ENCODE peak calls at places on chromosomes 12 and 14, in four cellular contexts. R, Z, S and G are unnamed samples.

GRCh38 chr14:64763801-64764511 is 59.7 kb downstream of the PLEKHG3 start:
- DNase-seq in Z (no peak), S (peak), R (no peak), G (no peak)

GRCh38 chr12:22283006-22283506 is 51.5 kb downstream of the ST8SIA1 start:
- DNase-seq in S (peak), Z (no peak), R (no peak), G (no peak)

GRCh38 chr12:78442454-78442801 is 422.1 kb upstream of the SYT1 start:
- DNase-seq in S (peak), R (no peak), Z (no peak), G (no peak)

GRCh38 chr14:103520657-103521437 is 1.8 kb downstream of the CKB start:
- DNase-seq in S (peak), R (peak), Z (peak), G (peak)

GRCh38 chr14:65065719-65066118 is 36.6 kb downstream of the MAX start:
- DNase-seq in Z (no peak), R (no peak), S (no peak), G (no peak)

GRCh38 chr12:10052111-10052913 is 21.8 kb downstream of the CLEC9A start:
- DNase-seq in R (no peak), S (no peak), Z (peak), G (no peak)

GRCh38 chr14:36655963-36656768 is 5.5 kb upstream of the PAX9 start:
- DNase-seq in R (peak), S (no peak), Z (no peak), G (no peak)

GRCh38 chr14:93957751-93958566 is 18.4 kb downstream of the ASB2 start:
- DNase-seq in S (no peak), Z (no peak), R (no peak), G (peak)

GRCh38 chr12:57612711-57613426 is 1.6 kb downstream of the ARHGEF25 start:
- DNase-seq in S (no peak), Z (no peak), R (no peak), G (no peak)

GRCh38 chr12:57342207-57342691 is 88.6 kb downstream of the R3HDM2 start:
- DNase-seq in S (peak), R (peak), Z (no peak), G (no peak)

GRCh38 chr12:89826468-89826867 is 117.8 kb upstream of the ATP2B1 start:
- DNase-seq in S (no peak), Z (no peak), R (no peak), G (no peak)

GRCh38 chr12:132460571-132460970 is 29.4 kb upstream of the FBRSL1 start:
- DNase-seq in Z (no peak), S (no peak), R (peak), G (no peak)
- TF ChIP-seq CTCF in Z (peak), S (peak), R (peak), G (peak)

DNA sequence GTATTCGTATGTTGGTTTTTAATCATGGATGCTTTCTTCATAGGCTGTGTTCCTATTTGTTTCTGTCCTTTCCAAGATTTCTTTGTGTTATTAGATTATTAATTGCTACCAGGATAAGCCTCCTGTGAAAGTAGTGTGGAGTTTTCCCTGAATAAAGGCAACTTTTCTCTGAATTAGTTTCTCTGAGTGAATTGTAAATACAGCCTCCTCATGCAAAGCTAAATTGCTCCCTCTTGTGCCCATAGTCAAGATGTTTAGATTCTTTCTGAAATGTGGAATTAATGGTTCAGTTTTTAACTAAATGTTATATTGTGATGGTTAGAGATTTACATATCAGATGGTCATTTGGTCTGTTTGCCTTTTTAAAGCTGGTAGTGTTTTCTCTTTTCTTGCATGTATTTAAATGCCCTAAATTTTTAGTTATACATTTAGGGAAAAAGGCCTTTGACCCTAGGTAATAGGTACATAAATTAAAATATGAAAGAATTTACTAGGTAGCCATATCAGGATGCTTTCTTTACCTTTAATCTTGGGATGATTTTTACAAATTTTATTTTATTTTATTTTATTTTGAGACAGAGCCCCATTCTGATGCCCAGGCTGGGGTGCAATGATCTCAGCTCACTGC is 8.9 kb downstream of the APAF1 start:
- DNase-seq in R (no peak), Z (peak), S (peak), G (no peak)
- TF ChIP-seq CTCF in R (peak), Z (peak), S (peak), G (peak)

DNA sequence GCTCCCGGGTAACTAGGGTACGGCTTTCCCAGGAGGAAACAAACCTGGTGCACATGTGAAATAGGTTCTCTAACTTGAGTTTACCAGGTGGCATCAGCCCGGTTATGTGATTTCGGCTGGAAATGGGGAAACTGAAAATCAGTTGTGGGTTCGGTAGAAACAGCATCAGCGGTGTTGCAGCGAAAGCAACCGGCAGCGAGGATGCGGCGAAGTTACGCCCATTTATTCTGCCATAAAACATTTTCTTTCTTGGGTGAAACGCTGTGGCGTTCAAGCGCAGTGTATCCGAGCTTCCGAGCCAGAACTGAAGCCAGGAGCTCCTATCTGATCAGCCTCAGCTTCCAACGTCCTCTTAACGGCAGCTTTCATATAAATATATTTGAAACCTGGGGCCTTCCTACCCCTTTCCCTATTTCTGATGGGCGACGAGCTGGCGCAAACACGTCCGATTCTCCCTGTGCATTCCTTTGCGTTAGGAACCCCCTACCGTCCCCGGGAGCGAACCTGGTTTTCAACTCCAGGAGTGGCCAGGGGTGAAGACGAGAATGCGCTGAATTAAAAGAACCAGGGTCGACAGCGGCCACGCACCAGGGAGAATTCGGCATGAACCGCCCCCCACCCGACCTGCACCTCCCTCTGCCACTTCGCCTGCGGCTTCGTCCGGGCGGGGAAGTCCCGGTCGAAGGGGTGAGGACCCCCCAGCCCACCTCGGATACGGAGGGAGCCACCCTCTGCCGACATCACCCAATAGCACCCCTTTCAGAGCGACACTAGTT is 1.6 kb downstream of the DPF3 start:
- DNase-seq in Z (peak), R (peak), S (peak), G (no peak)
- TF ChIP-seq CTCF in Z (no peak), R (no peak), S (no peak), G (no peak)

GRCh38 chr14:33849455-33849801 is 101.4 kb downstream of the EGLN3 start:
- DNase-seq in S (no peak), Z (no peak), R (no peak), G (no peak)
- TF ChIP-seq CTCF in S (no peak), Z (no peak), R (no peak), G (no peak)